ENCODE peak calls at places on chromosomes 6 and 20, in seven cellular contexts. M, O, G, E, A, T and I are unnamed samples.

GRCh38 chr20:37680420-37680819 is 13.4 kb upstream of the CTNNBL1 start:
- DNase-seq in M (no peak), O (no peak), G (no peak), E (no peak), A (no peak), T (no peak), I (no peak)

GRCh38 chr20:58389324-58389967 is 417 bp downstream of the VAPB start:
- DNase-seq in M (no peak), O (peak), G (peak), E (peak), A (no peak), T (peak), I (no peak)

GRCh38 chr20:62025394-62025793 is 40.3 kb downstream of the TAF4 start:
- DNase-seq in M (no peak), O (no peak), G (no peak), E (no peak), A (no peak), T (no peak), I (no peak)

GRCh38 chr6:108029226-108029921 is 45.2 kb downstream of the OSTM1 start:
- DNase-seq in M (no peak), O (no peak), G (no peak), E (no peak), A (no peak), T (no peak), I (no peak)

GRCh38 chr6:143270026-143270425 is 180.5 kb downstream of the ADAT2 start:
- DNase-seq in M (no peak), O (no peak), G (peak), E (no peak), A (no peak), T (no peak), I (no peak)

GRCh38 chr6:47073125-47074110 is 31.3 kb upstream of the ADGRF1 start:
- DNase-seq in M (peak), O (peak), G (no peak), E (no peak), A (no peak), T (peak), I (no peak)

GRCh38 chr20:35451295-35451694 is 4.1 kb upstream of the CEP250 start:
- DNase-seq in M (no peak), O (no peak), G (no peak), E (no peak), A (no peak), T (no peak), I (no peak)

GRCh38 chr20:51345601-51346101 is 196.9 kb downstream of the NFATC2 start:
- DNase-seq in M (no peak), O (no peak), G (peak), E (peak), A (no peak), T (no peak), I (no peak)

GRCh38 chr6:33061987-33062386 is 11.5 kb downstream of the HLA-DPA1 start:
- DNase-seq in M (no peak), O (peak), G (peak), E (peak), A (peak), T (no peak), I (no peak)

GRCh38 chr20:38798266-38798665 is 7.2 kb upstream of the PPP1R16B start:
- DNase-seq in M (no peak), O (no peak), G (no peak), E (no peak), A (no peak), T (no peak), I (no peak)

DNA sequence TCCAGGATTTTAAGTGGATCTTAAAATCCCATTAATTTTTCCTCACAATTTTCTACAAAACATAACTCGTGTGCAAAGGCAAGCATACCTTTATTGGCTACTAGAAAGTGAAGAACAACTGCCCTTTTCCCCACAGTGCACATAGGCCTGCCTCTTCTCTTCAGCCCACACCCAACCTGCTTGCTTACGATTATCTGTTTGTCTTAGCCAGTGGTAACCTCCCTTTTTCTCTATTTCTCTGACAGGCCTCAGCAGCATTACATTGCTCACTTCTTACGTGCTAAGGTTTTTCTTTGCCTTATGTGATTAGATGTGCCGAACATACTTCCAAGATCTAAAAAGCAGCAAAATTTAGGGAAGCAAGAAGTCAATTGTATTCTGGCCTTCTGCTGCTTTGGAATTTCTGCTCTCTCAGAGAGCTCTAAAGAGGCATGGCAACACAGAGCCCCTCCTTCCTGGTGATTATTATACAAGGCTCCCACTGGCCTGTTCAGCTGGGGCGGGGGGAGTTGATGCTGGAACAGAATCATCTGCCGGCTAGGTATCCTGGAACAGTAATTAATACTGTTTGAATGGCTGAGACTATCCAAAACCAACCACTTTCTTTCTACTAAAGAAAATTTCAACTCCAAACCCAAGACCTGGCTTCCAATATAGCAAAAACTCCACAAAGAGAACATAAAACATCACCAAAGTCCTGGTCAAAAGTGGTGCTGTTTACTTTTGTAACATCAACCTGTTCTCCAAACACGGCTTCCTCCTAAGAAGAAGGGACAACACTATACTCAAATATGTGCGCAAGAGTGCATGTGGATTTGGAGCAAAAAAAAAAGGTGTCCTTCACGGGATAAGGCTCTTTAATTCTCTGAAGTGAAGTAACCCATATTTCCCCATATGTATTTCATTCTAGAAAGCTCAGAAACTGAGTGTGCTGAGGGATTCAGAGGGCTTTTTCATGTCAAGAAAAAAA is 6.8 kb downstream of the B4GALT5 start:
- DNase-seq in M (no peak), O (peak), G (no peak), E (peak), A (no peak), T (no peak), I (no peak)
- TF ChIP-seq RAD21 in M (no peak), O (no peak), G (no peak), E (peak), A (no peak), T (no peak), I (no peak)

GRCh38 chr6:149888659-149889058 is 9.3 kb downstream of the RAET1E start:
- DNase-seq in M (no peak), O (no peak), G (peak), E (peak), A (no peak), T (no peak), I (no peak)
- TF ChIP-seq CEBPB in M (no peak), O (no peak), G (peak), E (no peak), A (no peak), T (no peak), I (no peak)

DNA sequence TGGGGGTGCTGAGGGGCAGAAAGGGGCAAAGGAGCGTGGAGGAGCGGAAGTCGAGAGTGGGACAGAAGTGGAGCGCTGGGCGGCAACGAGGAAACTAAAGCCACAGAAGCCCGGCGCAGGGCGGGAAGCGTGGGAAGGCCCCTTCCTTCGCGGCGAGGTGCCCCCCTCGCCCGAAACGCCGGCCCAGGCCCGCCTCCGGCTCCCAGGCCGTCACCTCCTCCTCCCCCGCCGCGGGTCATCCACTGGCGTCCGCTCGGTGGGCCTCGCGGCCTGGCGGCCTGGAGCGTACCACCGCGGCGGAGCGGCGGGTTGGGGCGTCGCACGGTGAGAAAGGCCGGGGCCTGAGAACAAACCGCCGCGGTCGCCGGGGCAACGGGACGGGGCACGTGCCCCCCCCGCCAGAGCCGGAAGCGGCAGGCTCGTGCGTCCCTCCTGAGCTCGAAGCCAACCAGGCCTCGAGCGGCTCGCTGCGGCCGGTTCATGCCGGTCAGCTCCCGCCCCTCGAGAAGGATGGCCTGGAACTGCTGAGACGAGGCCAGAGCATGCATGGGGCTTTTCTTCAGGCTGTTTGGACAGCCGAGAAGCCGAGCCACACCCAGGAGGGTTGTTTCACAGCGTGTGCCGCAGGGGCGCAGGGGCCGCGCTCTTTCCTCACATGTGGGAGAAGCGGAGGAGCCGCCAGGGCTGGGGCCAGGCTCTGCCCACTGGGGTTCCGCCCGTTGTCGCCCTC is at the start of gene TCP11:
- DNase-seq in M (no peak), O (peak), G (no peak), E (no peak), A (no peak), T (no peak), I (no peak)
- TF ChIP-seq RAD21 in M (no peak), O (no peak), G (no peak), E (no peak), A (no peak), T (no peak), I (no peak)

GRCh38 chr6:70108230-70108629 is 194.7 kb downstream of the COL9A1 start:
- DNase-seq in M (peak), O (peak), G (peak), E (peak), A (peak), T (peak), I (no peak)
- TF ChIP-seq CEBPB in M (no peak), O (no peak), G (no peak), E (no peak), A (no peak), T (no peak), I (no peak)

GRCh38 chr6:43310137-43310536 is 1.5 kb upstream of the CRIP3 start:
- DNase-seq in M (no peak), O (no peak), G (no peak), E (no peak), A (no peak), T (no peak), I (no peak)
- TF ChIP-seq RAD21 in M (no peak), O (no peak), G (no peak), E (no peak), A (no peak), T (no peak), I (no peak)

GRCh38 chr20:46323557-46323956 is 15.3 kb upstream of the CDH22 start:
- DNase-seq in M (no peak), O (no peak), G (no peak), E (no peak), A (no peak), T (no peak), I (no peak)
- TF ChIP-seq CEBPB in M (no peak), O (no peak), G (no peak), E (no peak), A (no peak), T (no peak), I (no peak)

GRCh38 chr20:49446808-49447207 is 35.7 kb downstream of the KCNB1 start:
- DNase-seq in M (no peak), O (no peak), G (no peak), E (peak), A (no peak), T (no peak), I (no peak)
- TF ChIP-seq RAD21 in M (no peak), O (peak), G (no peak), E (no peak), A (no peak), T (no peak), I (no peak)

GRCh38 chr6:121158438-121158837 is 175.8 kb downstream of the TBC1D32 start:
- DNase-seq in M (no peak), O (no peak), G (peak), E (no peak), A (no peak), T (no peak), I (no peak)

GRCh38 chr6:121161881-121162280 is 172.4 kb downstream of the TBC1D32 start:
- DNase-seq in M (no peak), O (no peak), G (no peak), E (no peak), A (no peak), T (no peak), I (no peak)

GRCh38 chr6:121160276-121160675 is 174.0 kb downstream of the TBC1D32 start:
- DNase-seq in M (no peak), O (no peak), G (no peak), E (no peak), A (no peak), T (no peak), I (no peak)

GRCh38 chr6:121157913-121158312 is 176.4 kb downstream of the TBC1D32 start:
- DNase-seq in M (no peak), O (no peak), G (peak), E (no peak), A (no peak), T (no peak), I (no peak)

DNA sequence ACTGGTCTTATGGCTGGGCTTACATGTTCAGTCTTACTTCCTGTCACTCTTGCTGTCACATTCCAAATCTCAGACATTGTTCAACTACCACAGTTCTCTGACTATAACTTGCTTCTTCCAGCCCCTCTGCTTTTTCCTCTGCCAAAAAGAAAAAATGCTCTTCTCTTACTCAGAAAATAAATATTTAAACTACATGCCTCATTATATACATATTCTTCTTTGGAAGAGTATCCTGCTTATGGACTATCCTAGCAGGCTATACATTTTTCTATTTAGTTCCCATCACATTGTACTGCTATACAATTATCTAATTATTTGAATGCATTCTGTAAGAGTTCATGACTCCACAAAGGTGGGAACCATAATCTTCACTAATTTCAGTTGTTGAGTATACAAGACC is 175.4 kb downstream of the TBC1D32 start:
- DNase-seq in M (no peak), O (no peak), G (no peak), E (no peak), A (no peak), T (no peak), I (no peak)
- TF ChIP-seq CEBPB in M (no peak), O (no peak), G (no peak), E (no peak), A (no peak), T (no peak), I (no peak)

DNA sequence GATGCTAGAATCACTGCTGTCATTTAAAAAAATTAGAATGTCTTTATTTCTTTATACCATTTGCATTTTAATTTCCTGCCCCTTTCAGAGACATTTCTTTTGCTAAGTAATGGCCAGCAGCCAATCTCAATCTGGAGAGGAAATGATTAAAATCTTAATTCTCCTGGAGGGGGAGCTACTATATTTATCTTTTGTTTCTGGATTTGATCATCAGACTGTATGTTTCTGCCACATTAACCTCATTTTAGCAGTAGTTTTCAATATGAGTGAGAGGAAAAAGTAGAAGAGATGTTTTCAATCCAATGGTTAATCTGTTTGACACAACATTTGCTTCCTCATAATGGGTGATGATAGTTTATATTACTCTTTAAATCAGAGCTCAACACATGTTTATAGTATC is 138.0 kb downstream of the FUT9 start:
- DNase-seq in M (no peak), O (no peak), G (no peak), E (no peak), A (no peak), T (no peak), I (no peak)
- TF ChIP-seq RAD21 in M (no peak), O (no peak), G (no peak), E (no peak), A (no peak), T (no peak), I (no peak)